ENCODE peak calls at places on chromosomes 1 and 21, in seven cellular contexts. R is brain microvascular endothelial cell, Z is neural crest cell, I is fibroblast of mammary gland, M is AG09319, V is endothelial cell, Y is omental fat pad. C is an unnamed sample.

GRCh38 chr1:151054971-151055547 is 4.4 kb downstream of the CDC42SE1 start:
- DNase-seq in V (no peak), I (no peak), Y (no peak), R (no peak), Z (no peak), M (no peak), C (no peak)

GRCh38 chr1:169368406-169368769 is 393 bp downstream of the BLZF1 start:
- DNase-seq in I (peak), Y (no peak), V (peak), Z (peak), R (peak), M (no peak), C (peak)

GRCh38 chr21:33854604-33855003 is 61.0 kb downstream of the ATP5PO start:
- DNase-seq in Y (no peak), M (no peak), V (no peak), I (no peak), Z (no peak), R (no peak), C (no peak)

GRCh38 chr1:59766463-59766862 is 48.3 kb upstream of the HOOK1 start:
- DNase-seq in R (no peak), I (no peak), Y (no peak), M (no peak), V (no peak), Z (no peak), C (no peak)

GRCh38 chr1:160981584-160982411 is 27.2 kb upstream of the ITLN2 start:
- DNase-seq in Z (no peak), R (no peak), V (peak), I (no peak), Y (no peak), M (no peak), C (no peak)

GRCh38 chr1:13735168-13735930 is 35.4 kb downstream of the PRDM2 start:
- DNase-seq in Y (no peak), M (no peak), V (no peak), I (no peak), R (no peak), Z (no peak), C (no peak)

GRCh38 chr21:19433623-19434022 is 1030.0 kb upstream of the TMPRSS15 start:
- DNase-seq in I (no peak), M (no peak), Z (no peak), V (no peak), Y (no peak), R (no peak), C (no peak)

GRCh38 chr1:185559684-185560310 is 174.4 kb upstream of the HMCN1 start:
- DNase-seq in Z (no peak), V (peak), I (peak), M (peak), R (peak), Y (no peak), C (peak)

GRCh38 chr1:114033961-114034360 is 54.7 kb downstream of the OLFML3 start:
- DNase-seq in V (no peak), Z (no peak), M (no peak), R (no peak), I (no peak), Y (no peak), C (no peak)

GRCh38 chr1:2341706-2342383 is 49.5 kb downstream of the MORN1 start:
- DNase-seq in Z (no peak), I (no peak), R (no peak), M (no peak), V (no peak), Y (no peak), C (no peak)

GRCh38 chr1:210344706-210345105 is 16.0 kb downstream of the HHAT start:
- DNase-seq in R (no peak), M (no peak), Y (no peak), Z (no peak), I (peak), V (no peak), C (no peak)

GRCh38 chr21:43646550-43647260 is 12.6 kb downstream of the HSF2BP start:
- DNase-seq in I (peak), V (peak), Y (peak), M (peak), Z (peak), R (peak), C (peak)

GRCh38 chr1:236301958-236302335 is 20.2 kb upstream of the ERO1B start:
- DNase-seq in Y (no peak), I (no peak), M (no peak), Z (no peak), V (no peak), R (no peak), C (no peak)

GRCh38 chr1:204292733-204293132 is 67.0 kb downstream of the PLEKHA6 start:
- DNase-seq in Z (no peak), R (no peak), V (no peak), M (no peak), I (no peak), Y (no peak), C (no peak)

GRCh38 chr1:15836772-15837669 is 10.5 kb upstream of the SPEN start:
- DNase-seq in I (no peak), Z (no peak), R (no peak), M (no peak), V (no peak), Y (no peak), C (peak)

GRCh38 chr1:229863651-229864545 is 203.1 kb upstream of the GALNT2 start:
- DNase-seq in I (no peak), Y (no peak), R (no peak), V (no peak), Z (no peak), M (no peak), C (no peak)

GRCh38 chr1:167676205-167676915 is 45.4 kb upstream of the MPZL1 start:
- DNase-seq in M (no peak), Z (no peak), R (no peak), I (no peak), V (no peak), Y (no peak), C (no peak)

GRCh38 chr1:3470650-3471355 is 16.3 kb downstream of the ARHGEF16 start:
- DNase-seq in Y (no peak), I (no peak), M (no peak), V (no peak), Z (no peak), R (no peak), C (no peak)

GRCh38 chr1:160127865-160128523 is 12.4 kb downstream of the ATP1A2 start:
- DNase-seq in R (peak), Y (no peak), M (no peak), I (peak), V (no peak), Z (no peak), C (no peak)

GRCh38 chr1:39899611-39900538 is 1.8 kb downstream of the MYCL start:
- DNase-seq in M (no peak), Y (no peak), I (no peak), V (no peak), Z (no peak), R (no peak), C (no peak)

GRCh38 chr1:110412576-110412975 is 5.1 kb upstream of the LAMTOR5 start:
- DNase-seq in R (peak), Z (peak), V (peak), Y (peak), I (peak), M (peak), C (peak)

DNA sequence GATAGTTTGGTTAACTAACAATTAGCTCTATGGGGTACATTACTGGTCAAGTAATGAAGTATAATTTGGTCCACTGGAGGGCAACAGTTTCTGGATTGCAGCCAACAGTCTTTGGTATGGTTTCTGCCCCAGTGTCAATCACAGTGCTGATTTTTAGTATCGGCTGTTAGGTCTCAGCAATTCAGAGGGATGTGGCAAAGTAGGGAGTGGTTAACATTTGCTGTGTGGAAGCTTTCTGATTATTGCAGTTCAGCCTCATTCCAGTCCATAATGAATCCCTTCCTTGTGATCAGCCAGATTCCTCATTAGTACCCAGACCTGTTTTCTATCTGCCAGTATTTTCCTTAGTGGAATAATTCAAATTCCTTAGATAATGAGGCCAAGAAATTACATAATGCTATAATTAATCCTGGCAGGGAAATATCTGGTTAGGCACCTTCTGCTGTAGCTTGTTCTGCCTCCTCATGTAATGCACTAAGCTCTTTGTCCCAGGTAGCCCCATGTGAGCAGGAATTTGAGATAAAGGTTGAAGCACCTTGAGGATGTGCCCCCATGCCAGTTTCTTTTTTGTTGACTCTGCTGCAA is 14.0 kb downstream of the F3 start:
- DNase-seq in I (peak), Y (no peak), R (peak), V (no peak), M (no peak), Z (no peak), C (no peak)
- TF ChIP-seq CTCF in I (peak), Y (no peak), R (no peak), V (no peak), M (no peak), Z (peak), C (no peak)

GRCh38 chr1:232381676-232382075 is 248.3 kb downstream of the SIPA1L2 start:
- DNase-seq in I (no peak), V (no peak), R (no peak), Z (no peak), M (no peak), Y (no peak), C (no peak)

GRCh38 chr1:232385221-232385620 is 244.7 kb downstream of the SIPA1L2 start:
- DNase-seq in R (peak), M (no peak), V (no peak), Y (no peak), Z (no peak), I (peak), C (no peak)

GRCh38 chr1:232382671-232383070 is 247.3 kb downstream of the SIPA1L2 start:
- DNase-seq in R (no peak), I (peak), Y (no peak), M (no peak), Z (no peak), V (no peak), C (no peak)

GRCh38 chr1:232384172-232384571 is 245.8 kb downstream of the SIPA1L2 start:
- DNase-seq in Z (no peak), R (no peak), Y (no peak), V (no peak), M (no peak), I (no peak), C (no peak)

DNA sequence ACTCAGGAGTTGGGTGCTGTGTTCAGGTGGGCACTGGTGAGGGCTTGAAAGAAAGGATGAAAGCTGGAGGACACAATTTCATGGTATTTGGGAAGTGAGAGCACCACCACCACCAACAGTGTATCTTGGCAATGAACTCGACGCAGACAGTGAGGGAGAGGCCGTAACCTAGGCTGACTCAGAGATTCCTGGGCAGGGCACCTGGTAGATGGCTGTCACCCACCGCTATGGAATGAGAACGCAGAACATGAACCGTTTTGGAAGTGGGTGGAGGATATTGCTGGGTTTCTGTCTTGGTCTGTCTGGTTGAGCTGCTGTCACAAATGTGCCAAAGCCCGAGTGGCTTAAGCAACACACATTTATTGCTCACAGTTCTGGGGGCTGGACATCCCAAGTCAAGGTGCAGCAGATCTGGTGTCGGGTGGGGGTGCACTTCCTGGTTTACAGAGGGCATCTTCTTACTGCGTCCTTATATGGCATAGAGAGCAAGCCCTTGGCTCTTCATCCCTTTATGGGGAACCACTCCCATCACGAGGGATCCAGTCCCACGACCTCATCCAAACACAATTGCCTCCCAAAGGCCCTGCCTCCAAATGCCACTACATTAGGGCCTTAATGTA is 246.4 kb downstream of the SIPA1L2 start:
- DNase-seq in Y (no peak), I (no peak), M (no peak), Z (no peak), V (no peak), R (no peak), C (no peak)
- TF ChIP-seq CTCF in Y (no peak), I (no peak), M (no peak), Z (no peak), V (no peak), R (no peak), C (no peak)

GRCh38 chr1:234188454-234188792 is 184.8 kb upstream of the COA6 start:
- DNase-seq in M (no peak), R (no peak), Z (peak), Y (no peak), I (no peak), V (peak), C (no peak)
- TF ChIP-seq CTCF in M (no peak), R (peak), Z (peak), Y (no peak), I (no peak), V (peak), C (no peak)

GRCh38 chr1:17568014-17568413 is 28.5 kb downstream of the ARHGEF10L start:
- DNase-seq in I (no peak), Z (no peak), M (no peak), Y (no peak), R (no peak), V (no peak), C (no peak)
- TF ChIP-seq CTCF in I (no peak), Z (no peak), M (no peak), Y (no peak), R (no peak), V (no peak), C (no peak)

DNA sequence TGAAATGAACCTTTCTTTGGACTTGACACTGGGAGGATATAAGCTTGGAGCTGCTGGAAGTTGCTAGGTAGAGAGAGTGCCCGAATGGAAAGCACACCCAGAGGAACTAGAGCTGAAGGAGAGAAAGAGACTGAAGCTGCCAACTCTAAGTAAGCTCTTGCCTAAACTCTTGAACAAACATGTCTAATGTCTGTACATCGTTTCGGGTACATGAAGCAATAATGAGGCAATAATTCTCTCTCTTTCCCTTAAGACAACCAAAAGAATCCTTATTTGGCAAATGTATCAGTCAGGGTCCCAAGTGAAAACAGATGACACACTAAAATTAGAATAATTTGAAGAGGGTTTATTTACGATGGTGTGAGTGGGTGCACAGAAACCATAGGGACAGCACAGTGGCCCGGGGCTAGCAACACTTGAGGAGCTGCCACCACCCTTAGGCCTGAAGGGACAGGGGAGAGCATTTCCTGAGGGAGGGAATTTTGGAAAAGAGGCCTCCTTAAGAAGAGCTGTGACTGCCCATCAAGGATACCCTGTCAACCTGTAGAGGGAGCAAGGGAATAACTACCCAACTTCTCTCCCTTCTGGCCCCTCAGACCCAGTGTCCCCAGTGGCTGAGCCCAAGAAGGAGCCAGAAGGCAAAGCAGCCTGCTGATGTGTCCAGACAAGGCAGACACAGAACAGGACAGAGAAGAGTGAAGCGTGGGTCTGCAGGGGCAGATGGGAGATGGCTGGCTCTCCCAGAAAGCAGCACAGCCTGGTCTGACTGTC is 36.1 kb upstream of the KHDRBS1 start:
- DNase-seq in Z (no peak), V (peak), M (peak), Y (no peak), R (peak), I (peak), C (no peak)
- TF ChIP-seq CTCF in Z (peak), V (peak), M (peak), Y (no peak), R (peak), I (peak), C (no peak)

GRCh38 chr1:24074817-24075725 is 36.9 kb downstream of the MYOM3 start:
- DNase-seq in M (no peak), R (no peak), V (no peak), Z (no peak), I (no peak), Y (no peak), C (no peak)
- TF ChIP-seq CTCF in M (no peak), R (no peak), V (no peak), Z (no peak), I (no peak), Y (no peak), C (no peak)

GRCh38 chr1:21651214-21652042 is 17.7 kb downstream of the RAP1GAP start:
- DNase-seq in Z (peak), I (no peak), M (no peak), V (no peak), Y (no peak), R (no peak), C (no peak)
- TF ChIP-seq CTCF in Z (no peak), I (no peak), M (no peak), V (no peak), Y (no peak), R (no peak), C (no peak)

GRCh38 chr1:212981025-212981495 is 30.7 kb downstream of the VASH2 start:
- DNase-seq in V (no peak), Z (no peak), R (no peak), I (no peak), M (no peak), Y (no peak), C (no peak)
- TF ChIP-seq CTCF in V (no peak), Z (no peak), R (no peak), I (no peak), M (no peak), Y (no peak), C (no peak)

GRCh38 chr21:38171723-38172344 is 85.0 kb upstream of the KCNJ15 start:
- DNase-seq in I (peak), M (no peak), V (peak), R (peak), Y (no peak), Z (peak), C (no peak)
- TF ChIP-seq CTCF in I (peak), M (no peak), V (no peak), R (peak), Y (no peak), Z (peak), C (no peak)